ENCODE peak calls at places on chromosomes 12 and 14, in five cellular contexts. Q is IMR-90, D is heart left ventricle, I is uterus, T is PC-3. K is an unnamed sample.
A peak's percentile ranks its signal among the peaks of the same experiment; 100 is the strongest.

GRCh38 chr12:48296586-48297396 is 53.9 kb downstream of the ZNF641 start:
- DNase-seq in T (peak; percentile 70), I (peak; percentile 77), D (peak; percentile 86), Q (peak; percentile 55), K (peak; percentile 71)

GRCh38 chr12:18905134-18905533 is 167.2 kb downstream of the CAPZA3 start:
- DNase-seq in Q (no peak), D (no peak), I (no peak), T (peak; percentile 6), K (no peak)

GRCh38 chr12:104742551-104742961 is 215.5 kb downstream of the SLC41A2 start:
- DNase-seq in D (peak; percentile 60), Q (no peak), T (no peak), I (no peak), K (no peak)

GRCh38 chr12:62676521-62677307 is 210.1 kb downstream of the MON2 start:
- DNase-seq in I (no peak), D (no peak), Q (no peak), T (no peak), K (no peak)

GRCh38 chr14:71739273-71739990 is 192.8 kb upstream of the RGS6 start:
- DNase-seq in I (no peak), Q (peak; percentile 43), T (peak; percentile 77), D (no peak), K (no peak)

GRCh38 chr14:95664546-95664945 is 21.7 kb upstream of the TCL1B start:
- DNase-seq in D (no peak), Q (no peak), T (no peak), I (no peak), K (no peak)

GRCh38 chr14:102155150-102155549 is 15.5 kb downstream of the WDR20 start:
- DNase-seq in Q (peak; percentile 67), T (no peak), I (no peak), D (no peak), K (no peak)

GRCh38 chr14:61586539-61587396 is 108.5 kb upstream of the HIF1A start:
- DNase-seq in T (peak; percentile 90), I (no peak), Q (peak; percentile 77), D (no peak), K (no peak)

GRCh38 chr12:78392918-78393317 is 471.7 kb upstream of the SYT1 start:
- DNase-seq in D (no peak), T (peak; percentile 56), Q (peak; percentile 30), I (no peak), K (no peak)

GRCh38 chr12:33770652-33771051 is 251.6 kb upstream of the ALG10 start:
- DNase-seq in D (no peak), T (peak; percentile 62), I (no peak), Q (no peak), K (no peak)

GRCh38 chr14:82533351-82533750 is 999.7 kb upstream of the SEL1L start:
- DNase-seq in D (no peak), Q (no peak), I (no peak), T (no peak), K (no peak)

GRCh38 chr12:7542813-7543212 is 39.2 kb upstream of the CD163 start:
- DNase-seq in Q (peak; percentile 14), D (no peak), I (no peak), T (no peak), K (no peak)

GRCh38 chr14:64923015-64923414 is 8.8 kb downstream of the CHURC1 start:
- DNase-seq in T (no peak), Q (no peak), D (no peak), I (no peak), K (no peak)

GRCh38 chr14:90553921-90554336 is 157.1 kb downstream of the CALM1 start:
- DNase-seq in Q (no peak), I (no peak), T (no peak), D (no peak), K (no peak)

GRCh38 chr14:23137221-23138172 is 18.4 kb upstream of the CEBPE start:
- DNase-seq in D (no peak), Q (no peak), I (no peak), T (no peak), K (no peak)

GRCh38 chr12:106213721-106214121 is 34.1 kb downstream of the CKAP4 start:
- DNase-seq in T (no peak), Q (no peak), I (no peak), D (no peak), K (no peak)

GRCh38 chr14:61042220-61042619 is 61.2 kb downstream of the SLC38A6 start:
- DNase-seq in D (no peak), T (no peak), Q (no peak), I (no peak), K (no peak)

GRCh38 chr14:37824936-37825698 is 229.7 kb downstream of the TTC6 start:
- DNase-seq in T (peak; percentile 55), D (no peak), Q (no peak), I (no peak), K (no peak)

GRCh38 chr12:87848248-87848868 is 180.8 kb downstream of the C12orf50 start:
- DNase-seq in T (peak; percentile 78), Q (peak; percentile 82), I (no peak), D (no peak), K (no peak)

GRCh38 chr14:104592785-104593184 is 11.8 kb downstream of the TMEM179 start:
- DNase-seq in I (no peak), D (no peak), Q (no peak), T (no peak), K (peak; percentile 34)

GRCh38 chr14:61491876-61492440 is 170.6 kb downstream of the PRKCH start:
- DNase-seq in Q (no peak), T (no peak), D (peak; percentile 46), I (no peak), K (no peak)

GRCh38 chr14:41891624-41892023 is 284.9 kb downstream of the LRFN5 start:
- DNase-seq in D (no peak), I (no peak), Q (no peak), T (no peak), K (no peak)

GRCh38 chr12:47068539-47068938 is 10.9 kb upstream of the PCED1B start:
- DNase-seq in Q (no peak), I (no peak), D (no peak), T (no peak), K (no peak)

GRCh38 chr12:6229823-6230222 is 29.6 kb downstream of the CD9 start:
- DNase-seq in Q (peak; percentile 97), D (peak; percentile 71), T (peak; percentile 76), I (peak; percentile 80), K (no peak)

GRCh38 chr12:129305851-129306250 is 452.6 kb downstream of the GLT1D1 start:
- DNase-seq in Q (no peak), I (no peak), D (no peak), T (no peak), K (no peak)

GRCh38 chr12:49941556-49942511 is 8.7 kb upstream of the AQP2 start:
- DNase-seq in I (no peak), T (no peak), Q (no peak), D (no peak), K (peak; percentile 40)

GRCh38 chr12:20513189-20513588 is 144.9 kb downstream of the PDE3A start:
- DNase-seq in Q (no peak), D (no peak), T (no peak), I (no peak), K (no peak)

GRCh38 chr12:120467439-120467838 is 2.1 kb downstream of the SRSF9 start:
- DNase-seq in T (no peak), Q (no peak), D (no peak), I (no peak), K (no peak)

GRCh38 chr12:120469450-120470149 is at the start of gene SRSF9:
- DNase-seq in Q (peak; percentile 96), I (peak; percentile 94), T (peak; percentile 98), D (peak; percentile 97), K (peak; percentile 97)

GRCh38 chr12:120470150-120470817 is 736 bp upstream of the SRSF9 start:
- DNase-seq in I (peak; percentile 19), D (no peak), Q (peak; percentile 19), T (peak; percentile 14), K (no peak)

GRCh38 chr12:120468271-120468845 is 1.2 kb downstream of the SRSF9 start:
- DNase-seq in T (peak; percentile 51), Q (peak; percentile 57), I (no peak), D (no peak), K (no peak)

GRCh38 chr12:120468846-120469449 is 600 bp downstream of the SRSF9 start:
- DNase-seq in Q (peak; percentile 10), I (peak; percentile 26), D (peak; percentile 44), T (no peak), K (peak; percentile 59)
- H3K4me1 ChIP-seq in Q (peaks cover 4% of the 10 kb centered on the region), I (peaks cover 22% of the 10 kb centered on the region), D (peaks cover 38% of the 10 kb centered on the region), T (peaks cover 30% of the 10 kb centered on the region), K (peaks cover 32% of the 10 kb centered on the region)

GRCh38 chr12:57896139-57896436 is 45.3 kb upstream of the ATP23 start:
- DNase-seq in I (peak; percentile 56), D (no peak), Q (no peak), T (no peak), K (no peak)

GRCh38 chr12:57897296-57897974 is 43.9 kb upstream of the ATP23 start:
- DNase-seq in T (no peak), I (no peak), D (no peak), Q (no peak), K (no peak)

GRCh38 chr12:57895337-57896138 is 45.8 kb upstream of the ATP23 start:
- DNase-seq in I (no peak), T (no peak), D (no peak), Q (peak; percentile 52), K (no peak)

GRCh38 chr12:57898308-57898970 is 42.9 kb upstream of the ATP23 start:
- DNase-seq in T (no peak), Q (peak; percentile 5), D (no peak), I (no peak), K (no peak)

GRCh38 chr12:57896437-57897201 is 44.7 kb upstream of the ATP23 start:
- DNase-seq in Q (peak; percentile 64), T (no peak), I (peak; percentile 85), D (peak; percentile 90), K (peak; percentile 81)
- TF ChIP-seq CTCF in Q (peak; percentile 40), T (no peak), I (peak; percentile 64), D (peak; percentile 53), K (peak; percentile 19)

GRCh38 chr12:93347054-93347786 is 30.5 kb upstream of the NUDT4 start:
- DNase-seq in D (no peak), T (no peak), Q (no peak), I (no peak), K (no peak)

GRCh38 chr12:93352321-93352720 is 25.4 kb upstream of the NUDT4 start:
- DNase-seq in Q (no peak), I (no peak), T (no peak), D (no peak), K (no peak)

GRCh38 chr12:93348568-93349435 is 28.9 kb upstream of the NUDT4 start:
- DNase-seq in Q (no peak), D (no peak), I (no peak), T (peak; percentile 21), K (no peak)

GRCh38 chr12:93356214-93356613 is 21.5 kb upstream of the NUDT4 start:
- DNase-seq in D (no peak), Q (no peak), T (no peak), I (no peak), K (no peak)

DNA sequence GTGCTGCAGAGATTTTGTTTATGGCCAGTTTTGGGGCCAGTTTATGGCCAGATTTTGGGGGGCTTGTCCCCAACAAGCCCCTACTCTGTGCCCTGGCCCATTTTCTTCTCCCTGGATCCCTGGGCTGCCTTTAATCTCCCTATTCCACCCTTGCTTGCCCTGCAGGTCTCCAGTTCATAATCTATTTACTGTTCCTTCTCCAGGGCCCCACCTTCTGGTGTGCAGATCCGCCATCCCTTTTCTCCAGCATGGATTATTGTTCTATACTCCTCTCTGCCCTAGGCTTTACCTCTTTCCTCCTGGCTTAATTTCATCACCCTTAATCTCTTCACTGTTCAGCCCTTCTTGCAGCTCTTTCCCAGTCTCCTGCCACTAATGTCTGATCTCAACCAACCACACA is 26.0 kb upstream of the NUDT4 start:
- DNase-seq in T (no peak), I (no peak), Q (no peak), D (no peak), K (no peak)
- H3K4me3 ChIP-seq in T (no peak overlapping the region), I (no peak overlapping the region), Q (no peak overlapping the region), D (no peak overlapping the region), K (no peak overlapping the region)

GRCh38 chr12:109720856-109721189 is 7.2 kb downstream of the FAM222A start:
- DNase-seq in Q (no peak), T (no peak), I (no peak), D (no peak), K (no peak)
- H3K4me1 ChIP-seq in Q (peaks cover 2% of the 10 kb centered on the region), T (no peaks in the 10 kb centered on the region), I (no peaks in the 10 kb centered on the region), D (peaks cover 50% of the 10 kb centered on the region), K (no peaks in the 10 kb centered on the region)

K was measured in right lobe of liver.